ENCODE peak calls at places on chromosomes 16 and 17, in seven cellular contexts. A, P, W, D, Q, Z and O are unnamed samples.

GRCh38 chr17:79005063-79005861 is 4.3 kb downstream of the CANT1 start:
- DNase-seq in Q (no peak), Z (no peak), D (peak; percentile 55), W (peak; percentile 90), P (peak; percentile 63), A (no peak), O (no peak)

GRCh38 chr16:86672215-86672863 is 94.0 kb downstream of the FOXL1 start:
- DNase-seq in Z (no peak), D (no peak), W (no peak), P (no peak), A (no peak), Q (no peak), O (no peak)

GRCh38 chr16:46889245-46889941 is 5.2 kb downstream of the GPT2 start:
- DNase-seq in Q (no peak), Z (no peak), W (no peak), D (no peak), A (no peak), P (no peak), O (no peak)

GRCh38 chr16:11072420-11073153 is 128.2 kb downstream of the CLEC16A start:
- DNase-seq in A (no peak), Q (no peak), Z (no peak), P (no peak), D (no peak), W (no peak), O (no peak)

GRCh38 chr17:1272701-1273100 is 2.5 kb downstream of the BHLHA9 start:
- DNase-seq in A (no peak), Z (no peak), D (no peak), W (no peak), P (no peak), Q (no peak), O (no peak)

GRCh38 chr17:27631897-27632725 is 1.1 kb downstream of the LGALS9 start:
- DNase-seq in A (no peak), Q (no peak), W (no peak), P (no peak), Z (no peak), D (no peak), O (no peak)

GRCh38 chr16:80992676-80993292 is 13.9 kb downstream of the CMC2 start:
- DNase-seq in Z (peak; percentile 7), Q (no peak), W (no peak), D (no peak), A (no peak), P (no peak), O (no peak)

GRCh38 chr17:65027305-65027704 is 29.2 kb downstream of the GNA13 start:
- DNase-seq in Q (peak; percentile 49), A (peak; percentile 33), P (peak; percentile 85), D (no peak), W (no peak), Z (peak; percentile 88), O (no peak)

GRCh38 chr16:2115591-2115973 is 20.1 kb downstream of the PKD1 start:
- DNase-seq in A (no peak), W (no peak), Q (no peak), Z (no peak), D (no peak), P (no peak), O (no peak)

GRCh38 chr16:67461600-67462278 is 19.2 kb downstream of the ATP6V0D1 start:
- DNase-seq in Z (no peak), P (peak; percentile 10), D (no peak), Q (no peak), A (no peak), W (peak; percentile 96), O (no peak)

GRCh38 chr17:27455914-27456680 is at the start of gene KSR1:
- DNase-seq in W (peak; percentile 75), P (peak; percentile 21), A (peak; percentile 80), Z (peak; percentile 74), Q (peak; percentile 82), D (peak; percentile 89), O (peak; percentile 80)

GRCh38 chr17:8300629-8301242 is 5.5 kb upstream of the SLC25A35 start:
- DNase-seq in Q (peak; percentile 63), W (peak; percentile 58), A (peak; percentile 44), D (peak; percentile 71), Z (peak; percentile 74), P (peak; percentile 54), O (peak; percentile 35)

GRCh38 chr16:85094812-85095211 is 17.5 kb downstream of the CIBAR2 start:
- DNase-seq in Q (no peak), D (no peak), P (no peak), A (no peak), W (no peak), Z (no peak), O (no peak)

GRCh38 chr16:3861808-3862451 is 18.6 kb downstream of the CREBBP start:
- DNase-seq in W (no peak), P (no peak), D (no peak), Q (no peak), Z (no peak), A (no peak), O (no peak)

GRCh38 chr16:383326-384020 is 1.7 kb upstream of the PGAP6 start:
- DNase-seq in Q (peak; percentile 56), W (peak; percentile 76), D (peak; percentile 82), P (peak; percentile 74), A (no peak), Z (no peak), O (no peak)

GRCh38 chr17:29709861-29710849 is 87.4 kb upstream of the CORO6 start:
- DNase-seq in Z (peak; percentile 52), W (no peak), A (no peak), Q (no peak), D (no peak), P (peak; percentile 26), O (no peak)

GRCh38 chr17:45904886-45905285 is 10.5 kb downstream of the MAPT start:
- DNase-seq in Z (no peak), A (no peak), P (no peak), Q (no peak), D (no peak), W (no peak), O (no peak)

GRCh38 chr17:72205357-72205756 is 84.5 kb downstream of the SOX9 start:
- DNase-seq in A (no peak), W (no peak), Z (no peak), P (no peak), D (no peak), Q (no peak), O (no peak)

GRCh38 chr16:49427771-49428170 is 54.2 kb downstream of the C16orf78 start:
- DNase-seq in W (no peak), A (no peak), P (no peak), Q (no peak), D (no peak), Z (no peak), O (no peak)

GRCh38 chr16:19876501-19877059 is 8.1 kb downstream of the GPRC5B start:
- DNase-seq in Q (no peak), A (no peak), D (no peak), Z (no peak), P (no peak), W (no peak), O (no peak)

GRCh38 chr16:67278773-67279295 is 498 bp upstream of the PLEKHG4 start:
- DNase-seq in W (no peak), Q (peak; percentile 35), D (no peak), P (no peak), Z (no peak), A (no peak), O (no peak)

GRCh38 chr17:34254651-34255380 is at the start of gene CCL2:
- DNase-seq in A (peak; percentile 49), P (peak; percentile 25), Z (peak; percentile 94), Q (no peak), W (peak; percentile 73), D (peak; percentile 91), O (no peak)

DNA sequence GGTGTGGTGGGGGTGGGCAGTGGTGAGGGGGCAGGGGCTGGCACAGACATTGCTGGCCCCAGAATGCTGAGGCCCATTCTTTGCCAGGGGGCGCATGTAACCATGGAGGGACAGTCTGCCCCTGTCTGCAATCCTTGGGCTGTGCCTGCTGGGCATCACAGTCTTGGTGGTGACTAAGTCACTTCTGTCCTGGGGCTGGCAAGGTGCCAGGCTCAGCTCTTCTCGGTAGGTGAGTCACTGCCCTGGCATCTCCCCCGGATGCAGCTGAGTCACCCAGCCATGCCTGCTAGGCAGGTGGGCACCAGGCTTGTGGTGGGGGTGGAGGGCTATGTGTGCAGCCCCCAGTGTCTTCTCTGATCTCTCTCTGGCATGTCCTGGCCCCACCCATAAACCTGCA is 5.6 kb downstream of the RARA start:
- DNase-seq in D (peak; percentile 99), A (no peak), W (peak; percentile 96), Q (peak; percentile 90), Z (peak; percentile 89), P (peak; percentile 95), O (no peak)
- TF ChIP-seq CTCF in D (no peak), A (no peak), W (no peak), Q (no peak), Z (no peak), P (peak; percentile 4), O (no peak)

DNA sequence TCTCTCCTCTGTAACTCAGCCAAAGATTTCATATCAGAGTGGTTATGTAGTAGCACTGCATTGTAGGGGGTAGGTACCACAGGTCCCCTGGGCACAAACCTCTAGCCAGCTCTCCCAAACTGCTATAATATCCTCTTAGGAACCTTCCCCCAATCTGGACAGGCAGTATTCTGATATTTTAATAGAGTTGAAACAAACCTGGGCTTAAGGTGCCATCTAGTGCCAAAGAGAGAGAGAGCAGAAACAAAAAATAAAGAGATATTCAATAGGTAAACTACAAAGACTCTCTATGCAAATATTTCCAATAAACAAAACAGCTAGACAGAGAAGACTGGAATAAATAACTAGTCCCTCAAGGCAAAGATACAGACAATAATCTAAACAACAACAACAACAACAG is 1070.0 kb downstream of the CDH11 start:
- DNase-seq in W (no peak), Q (no peak), A (peak; percentile 10), D (no peak), P (peak; percentile 22), Z (peak; percentile 55), O (no peak)
- TF ChIP-seq CTCF in W (peak; percentile 23), Q (no peak), A (no peak), D (peak; percentile 15), P (peak; percentile 27), Z (peak; percentile 52), O (peak; percentile 66)

GRCh38 chr16:23785842-23786241 is 31.0 kb downstream of the CHP2 start:
- DNase-seq in Q (no peak), P (no peak), W (no peak), A (no peak), D (no peak), Z (no peak), O (no peak)
- TF ChIP-seq CTCF in Q (no peak), P (no peak), W (no peak), A (no peak), D (no peak), Z (no peak), O (no peak)

DNA sequence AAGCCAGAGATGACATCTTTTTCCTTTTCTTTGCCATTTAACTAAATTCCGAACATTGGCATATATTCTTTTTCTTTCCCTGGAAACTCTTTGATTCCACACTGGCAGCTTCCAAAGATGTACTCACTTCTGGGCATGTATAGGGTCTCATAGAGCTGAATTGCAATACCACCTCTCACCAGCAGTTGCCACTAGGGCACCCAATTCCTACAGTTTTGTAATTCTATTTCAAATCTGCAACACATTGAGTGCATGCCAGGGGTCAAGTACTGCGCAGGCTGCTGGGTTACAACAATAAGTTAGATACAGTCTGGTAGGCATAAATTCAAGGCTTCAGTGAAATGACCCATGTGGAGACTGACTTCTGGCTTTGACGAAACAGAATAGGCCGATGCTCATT is 208.8 kb upstream of the NLRP1 start:
- DNase-seq in Z (no peak), W (no peak), D (no peak), P (no peak), Q (no peak), A (no peak), O (no peak)
- TF ChIP-seq CTCF in Z (peak; percentile 6), W (no peak), D (no peak), P (no peak), Q (no peak), A (peak; percentile 63), O (peak; percentile 34)